ENCODE peak calls at places on chromosomes 5 and 9, in five cellular contexts. R is GM12891; P is activated CD8-positive, alpha-beta memory T cell treated with anti-CD3 and anti-CD28 coated beads for 48 hours; O is lung; I is stimulated activated naive CD8-positive, alpha-beta T cell treated with anti-CD3 and anti-CD28 coated beads, Interleukin-15, amount 100 ng/mL, for 72 hours. M is an unnamed sample.

GRCh38 chr5:101142102-101142501 is 239.0 kb upstream of the ST8SIA4 start:
- DNase-seq in R (no peak), P (no peak), O (no peak), I (no peak), M (no peak)

GRCh38 chr5:98624145-98624880 is 149.2 kb upstream of the RGMB start:
- DNase-seq in R (no peak), P (no peak), O (no peak), I (no peak), M (no peak)

GRCh38 chr9:20683351-20684034 is 566 bp upstream of the FOCAD start:
- DNase-seq in R (peak), P (no peak), O (peak), I (peak), M (peak)

GRCh38 chr9:35834260-35835215 is 5.5 kb downstream of the TMEM8B start:
- DNase-seq in R (no peak), P (no peak), O (no peak), I (no peak), M (no peak)

GRCh38 chr5:50559955-50560354 is 106.5 kb upstream of the PARP8 start:
- DNase-seq in R (no peak), P (no peak), O (no peak), I (no peak), M (no peak)

GRCh38 chr5:16788957-16789356 is 147.1 kb downstream of the MYO10 start:
- DNase-seq in R (no peak), P (no peak), O (no peak), I (no peak), M (no peak)

GRCh38 chr9:127767909-127768331 is 10.5 kb downstream of the SH2D3C start:
- DNase-seq in R (no peak), P (no peak), O (no peak), I (no peak), M (no peak)

GRCh38 chr9:4887556-4887955 is 94.8 kb downstream of the RCL1 start:
- DNase-seq in R (no peak), P (no peak), O (peak), I (no peak), M (peak)

GRCh38 chr5:172530406-172530805 is 76.1 kb upstream of the SH3PXD2B start:
- DNase-seq in R (no peak), P (no peak), O (peak), I (no peak), M (no peak)

GRCh38 chr5:133026664-133027153 is 360 bp upstream of the ZCCHC10 start:
- DNase-seq in R (no peak), P (no peak), O (no peak), I (no peak), M (no peak)

GRCh38 chr9:107895524-107896001 is 406.0 kb upstream of the KLF4 start:
- DNase-seq in R (no peak), P (no peak), O (no peak), I (no peak), M (no peak)

GRCh38 chr9:69768716-69769115 is 8.9 kb upstream of the PTAR1 start:
- DNase-seq in R (no peak), P (no peak), O (no peak), I (no peak), M (no peak)

GRCh38 chr5:2124434-2124833 is 241.7 kb upstream of the IRX4 start:
- DNase-seq in R (no peak), P (no peak), O (no peak), I (no peak), M (no peak)

GRCh38 chr9:9483175-9483574 is 1129.6 kb downstream of the PTPRD start:
- DNase-seq in R (no peak), P (no peak), O (no peak), I (no peak), M (no peak)

GRCh38 chr5:73256012-73256411 is 83.0 kb downstream of the TMEM174 start:
- DNase-seq in R (no peak), P (no peak), O (no peak), I (no peak), M (no peak)

GRCh38 chr9:120350596-120350995 is 229.4 kb downstream of the CDK5RAP2 start:
- DNase-seq in R (no peak), P (no peak), O (no peak), I (no peak), M (no peak)

M was measured in dorsolateral prefrontal cortex.